ENCODE peak calls at places on chromosome 17, in six cellular contexts. One of them, this sample, is unnamed.

GRCh38 chr17:43068570-43069367 is 43.7 kb downstream of the RND2 start:
- DNase-seq in A549: no peak
- DNase-seq in heart left ventricle: no peak
- DNase-seq in mesothelial cell of epicardium: no peak
- DNase-seq in ovary: no peak
- DNase-seq in HL-60: no peak
- DNase-seq in this sample: no peak

GRCh38 chr17:56679148-56679766 is 85.8 kb downstream of the NOG start:
- DNase-seq in A549: peak
- DNase-seq in heart left ventricle: no peak
- DNase-seq in mesothelial cell of epicardium: no peak
- DNase-seq in ovary: no peak
- DNase-seq in HL-60: peak
- DNase-seq in this sample: no peak

GRCh38 chr17:82737981-82738877 is 2.8 kb downstream of the FN3K start:
- DNase-seq in A549: no peak
- DNase-seq in heart left ventricle: peak
- DNase-seq in mesothelial cell of epicardium: no peak
- DNase-seq in ovary: peak
- DNase-seq in HL-60: no peak
- DNase-seq in this sample: no peak

GRCh38 chr17:5097101-5097834 is 14.4 kb downstream of the ZNF232 start:
- DNase-seq in A549: no peak
- DNase-seq in heart left ventricle: peak
- DNase-seq in mesothelial cell of epicardium: no peak
- DNase-seq in ovary: peak
- DNase-seq in HL-60: no peak
- DNase-seq in this sample: no peak

GRCh38 chr17:50681260-50682200 is 26.2 kb downstream of the ANKRD40 start:
- DNase-seq in A549: peak
- DNase-seq in heart left ventricle: peak
- DNase-seq in mesothelial cell of epicardium: no peak
- DNase-seq in ovary: no peak
- DNase-seq in HL-60: peak
- DNase-seq in this sample: no peak

GRCh38 chr17:74785981-74786360 is 9.8 kb upstream of the NAT9 start:
- DNase-seq in A549: no peak
- DNase-seq in heart left ventricle: no peak
- DNase-seq in mesothelial cell of epicardium: no peak
- DNase-seq in ovary: no peak
- DNase-seq in HL-60: no peak
- DNase-seq in this sample: no peak

GRCh38 chr17:40915199-40915661 is 22.2 kb downstream of the KRT23 start:
- DNase-seq in A549: peak
- DNase-seq in heart left ventricle: no peak
- DNase-seq in mesothelial cell of epicardium: no peak
- DNase-seq in ovary: no peak
- DNase-seq in HL-60: no peak
- DNase-seq in this sample: no peak

GRCh38 chr17:62720126-62720850 is 87.8 kb downstream of the MARCHF10 start:
- DNase-seq in A549: peak
- DNase-seq in heart left ventricle: peak
- DNase-seq in mesothelial cell of epicardium: no peak
- DNase-seq in ovary: no peak
- DNase-seq in HL-60: no peak
- DNase-seq in this sample: no peak

GRCh38 chr17:48460055-48460454 is 30.0 kb upstream of the SKAP1 start:
- DNase-seq in A549: no peak
- DNase-seq in heart left ventricle: no peak
- DNase-seq in mesothelial cell of epicardium: no peak
- DNase-seq in ovary: no peak
- DNase-seq in HL-60: no peak
- DNase-seq in this sample: no peak

GRCh38 chr17:75319818-75320691 is 30.8 kb upstream of the SLC25A19 start:
- DNase-seq in A549: no peak
- DNase-seq in heart left ventricle: no peak
- DNase-seq in mesothelial cell of epicardium: no peak
- DNase-seq in ovary: no peak
- DNase-seq in HL-60: no peak
- DNase-seq in this sample: no peak

GRCh38 chr17:73419051-73419450 is 107.2 kb upstream of the CDC42EP4 start:
- DNase-seq in A549: no peak
- DNase-seq in heart left ventricle: no peak
- DNase-seq in mesothelial cell of epicardium: no peak
- DNase-seq in ovary: no peak
- DNase-seq in HL-60: no peak
- DNase-seq in this sample: no peak

GRCh38 chr17:77465358-77466041 is 324.7 kb downstream of the SEC14L1 start:
- DNase-seq in A549: no peak
- DNase-seq in heart left ventricle: peak
- DNase-seq in mesothelial cell of epicardium: no peak
- DNase-seq in ovary: no peak
- DNase-seq in HL-60: peak
- DNase-seq in this sample: no peak

GRCh38 chr17:30244853-30245385 is 9.4 kb upstream of the SLC6A4 start:
- DNase-seq in A549: no peak
- DNase-seq in heart left ventricle: no peak
- DNase-seq in mesothelial cell of epicardium: no peak
- DNase-seq in ovary: no peak
- DNase-seq in HL-60: no peak
- DNase-seq in this sample: no peak

GRCh38 chr17:80893604-80894438 is 97.8 kb upstream of the CHMP6 start:
- DNase-seq in A549: no peak
- DNase-seq in heart left ventricle: no peak
- DNase-seq in mesothelial cell of epicardium: no peak
- DNase-seq in ovary: no peak
- DNase-seq in HL-60: no peak
- DNase-seq in this sample: no peak

GRCh38 chr17:51491416-51491815 is 231.1 kb downstream of the UTP18 start:
- DNase-seq in A549: no peak
- DNase-seq in heart left ventricle: no peak
- DNase-seq in mesothelial cell of epicardium: no peak
- DNase-seq in ovary: no peak
- DNase-seq in HL-60: no peak
- DNase-seq in this sample: no peak

GRCh38 chr17:19376799-19377198 is 1.5 kb upstream of the MAPK7 start:
- DNase-seq in A549: no peak
- DNase-seq in heart left ventricle: no peak
- DNase-seq in mesothelial cell of epicardium: no peak
- DNase-seq in ovary: no peak
- DNase-seq in HL-60: no peak
- DNase-seq in this sample: no peak

GRCh38 chr17:19380551-19381284 is 2.4 kb downstream of the MAPK7 start:
- DNase-seq in A549: no peak
- DNase-seq in heart left ventricle: no peak
- DNase-seq in mesothelial cell of epicardium: no peak
- DNase-seq in ovary: no peak
- DNase-seq in HL-60: no peak
- DNase-seq in this sample: no peak

GRCh38 chr17:19378416-19379293 is at the start of gene MAPK7:
- DNase-seq in A549: no peak
- DNase-seq in heart left ventricle: peak
- DNase-seq in mesothelial cell of epicardium: no peak
- DNase-seq in ovary: no peak
- DNase-seq in HL-60: no peak
- DNase-seq in this sample: no peak

GRCh38 chr17:19379306-19380075 is 1.2 kb downstream of the MAPK7 start:
- DNase-seq in A549: no peak
- DNase-seq in heart left ventricle: no peak
- DNase-seq in mesothelial cell of epicardium: no peak
- DNase-seq in ovary: no peak
- DNase-seq in HL-60: no peak
- DNase-seq in this sample: no peak

DNA sequence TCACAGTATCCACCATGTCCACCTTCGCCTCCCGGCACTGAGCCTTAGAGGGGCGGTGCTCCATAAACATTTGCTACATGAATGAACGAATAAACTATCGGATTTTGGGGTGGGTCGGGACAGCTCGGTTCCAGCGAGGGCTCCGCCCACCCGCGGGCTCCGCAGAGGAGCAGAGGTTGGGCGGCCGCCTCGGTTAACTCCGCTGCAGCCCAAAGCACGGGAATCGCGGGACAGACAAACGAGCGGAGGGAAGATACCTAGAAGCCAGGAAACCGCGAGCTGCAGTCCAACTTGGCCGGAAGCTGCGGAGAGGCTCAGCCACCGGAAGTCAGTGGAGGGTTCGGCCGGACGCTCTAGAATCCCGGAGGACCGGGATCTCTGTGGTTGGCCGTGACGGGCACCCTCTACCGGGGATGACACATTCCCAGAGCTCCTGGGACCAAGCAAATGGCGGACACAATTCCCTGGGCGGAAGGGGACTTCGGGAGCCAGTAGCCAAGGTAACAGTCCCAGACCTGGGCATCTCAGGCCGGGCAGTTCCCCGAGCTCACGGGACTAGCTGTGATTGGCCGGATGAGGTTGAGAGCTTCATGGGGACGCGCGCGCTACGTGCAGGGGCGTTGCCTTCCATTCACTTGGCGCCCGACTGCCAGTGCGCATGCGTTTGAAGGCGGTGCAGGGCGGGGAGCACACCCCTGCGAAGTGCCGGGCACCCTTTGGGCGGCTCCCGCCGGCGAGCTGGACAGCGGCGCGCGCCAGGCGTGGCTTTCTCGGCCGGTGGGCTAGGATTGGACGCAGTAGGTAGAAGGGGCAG is 489 bp upstream of the MAPK7 start:
- DNase-seq in A549: peak
- DNase-seq in heart left ventricle: peak
- DNase-seq in mesothelial cell of epicardium: peak
- DNase-seq in ovary: peak
- DNase-seq in HL-60: peak
- DNase-seq in this sample: peak
- TF ChIP-seq CTCF in A549: no peak
- TF ChIP-seq CTCF in heart left ventricle: no peak
- TF ChIP-seq CTCF in mesothelial cell of epicardium: no peak
- TF ChIP-seq CTCF in ovary: no peak
- TF ChIP-seq CTCF in HL-60: no peak
- TF ChIP-seq CTCF in this sample: no peak

DNA sequence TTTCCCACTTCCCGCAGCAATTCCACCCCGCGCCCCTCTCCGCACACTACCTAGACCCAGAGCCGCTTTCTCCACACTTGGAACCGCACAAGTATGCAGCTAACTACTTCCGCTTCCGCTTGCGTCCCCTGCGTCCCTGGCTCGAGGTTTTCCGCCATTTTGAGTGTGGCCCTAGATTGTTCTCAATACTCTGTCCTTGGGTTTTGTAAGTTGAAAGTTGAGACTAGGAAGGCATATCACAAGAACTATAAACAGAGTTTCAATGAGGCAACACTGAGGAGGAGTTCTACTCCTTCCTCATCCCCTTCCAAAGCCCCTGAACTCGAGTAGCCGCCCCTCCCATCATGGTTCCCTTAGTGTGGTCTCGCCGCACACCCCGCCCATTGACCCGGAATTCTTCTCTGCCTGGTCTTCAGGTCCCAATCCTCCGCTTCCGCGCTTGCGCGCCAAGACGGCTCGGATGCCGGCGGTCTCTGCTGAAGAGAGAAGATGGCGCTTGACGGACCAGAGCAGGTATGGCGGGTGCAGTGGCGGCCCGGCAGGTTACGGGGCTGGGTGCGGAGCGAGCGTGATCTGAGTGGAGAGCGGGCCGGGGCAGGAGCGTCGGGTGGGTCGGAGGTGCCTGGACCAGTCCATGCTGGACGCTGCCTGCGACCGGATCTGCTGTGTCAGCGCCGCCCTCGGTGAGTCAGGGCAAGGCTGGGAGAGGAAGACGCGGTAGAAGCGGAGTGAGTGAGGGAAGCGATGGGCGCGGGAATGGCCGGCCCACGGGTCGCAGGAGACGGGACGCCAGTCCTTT is at the start of the genes FTSJ3 and PSMC5:
- DNase-seq in A549: peak
- DNase-seq in heart left ventricle: peak
- DNase-seq in mesothelial cell of epicardium: peak
- DNase-seq in ovary: peak
- DNase-seq in HL-60: peak
- DNase-seq in this sample: peak
- TF ChIP-seq CTCF in A549: peak
- TF ChIP-seq CTCF in heart left ventricle: peak
- TF ChIP-seq CTCF in mesothelial cell of epicardium: no peak
- TF ChIP-seq CTCF in ovary: no peak
- TF ChIP-seq CTCF in HL-60: peak
- TF ChIP-seq CTCF in this sample: peak

GRCh38 chr17:28643979-28644781 is 778 bp downstream of the BLTP2 start:
- DNase-seq in A549: peak
- DNase-seq in heart left ventricle: no peak
- DNase-seq in mesothelial cell of epicardium: no peak
- DNase-seq in ovary: no peak
- DNase-seq in HL-60: peak
- DNase-seq in this sample: no peak
- TF ChIP-seq CTCF in A549: peak
- TF ChIP-seq CTCF in heart left ventricle: peak
- TF ChIP-seq CTCF in mesothelial cell of epicardium: peak
- TF ChIP-seq CTCF in ovary: no peak
- TF ChIP-seq CTCF in HL-60: peak
- TF ChIP-seq CTCF in this sample: peak

GRCh38 chr17:18044609-18045008 is 5.4 kb downstream of the GID4 start:
- DNase-seq in A549: no peak
- DNase-seq in heart left ventricle: no peak
- DNase-seq in mesothelial cell of epicardium: no peak
- DNase-seq in ovary: no peak
- DNase-seq in HL-60: no peak
- DNase-seq in this sample: no peak

GRCh38 chr17:18042969-18043368 is 3.8 kb downstream of the GID4 start:
- DNase-seq in A549: no peak
- DNase-seq in heart left ventricle: no peak
- DNase-seq in mesothelial cell of epicardium: no peak
- DNase-seq in ovary: no peak
- DNase-seq in HL-60: no peak
- DNase-seq in this sample: no peak

GRCh38 chr17:18045691-18046090 is 6.5 kb downstream of the GID4 start:
- DNase-seq in A549: no peak
- DNase-seq in heart left ventricle: no peak
- DNase-seq in mesothelial cell of epicardium: no peak
- DNase-seq in ovary: no peak
- DNase-seq in HL-60: no peak
- DNase-seq in this sample: no peak

GRCh38 chr17:18041776-18042175 is 2.6 kb downstream of the GID4 start:
- DNase-seq in A549: no peak
- DNase-seq in heart left ventricle: no peak
- DNase-seq in mesothelial cell of epicardium: no peak
- DNase-seq in ovary: no peak
- DNase-seq in HL-60: no peak
- DNase-seq in this sample: no peak

DNA sequence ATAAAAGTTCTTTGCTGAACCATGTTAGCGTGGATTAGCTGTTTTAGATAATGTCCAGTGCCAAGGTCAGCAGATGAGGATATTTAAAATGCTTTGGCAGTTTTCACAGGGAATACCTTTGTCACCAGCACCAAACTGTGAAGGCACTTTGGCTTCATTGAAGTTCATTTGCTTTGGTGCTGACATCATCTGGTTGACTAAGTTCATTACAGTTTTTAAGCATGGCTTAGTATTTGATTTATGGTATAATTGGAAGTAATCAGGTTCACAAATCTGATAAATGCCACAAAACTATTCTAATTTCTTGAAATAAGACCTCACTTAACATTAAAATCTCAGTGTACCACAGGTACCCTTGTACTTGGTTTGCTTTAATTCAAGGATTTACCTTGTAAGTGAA is 4.3 kb downstream of the GID4 start:
- DNase-seq in A549: no peak
- DNase-seq in heart left ventricle: no peak
- DNase-seq in mesothelial cell of epicardium: no peak
- DNase-seq in ovary: no peak
- DNase-seq in HL-60: no peak
- DNase-seq in this sample: no peak
- TF ChIP-seq CTCF in A549: peak
- TF ChIP-seq CTCF in heart left ventricle: no peak
- TF ChIP-seq CTCF in mesothelial cell of epicardium: peak
- TF ChIP-seq CTCF in ovary: no peak
- TF ChIP-seq CTCF in HL-60: no peak
- TF ChIP-seq CTCF in this sample: peak

GRCh38 chr17:58219007-58219788 is at the start of gene MKS1:
- DNase-seq in A549: peak
- DNase-seq in heart left ventricle: peak
- DNase-seq in mesothelial cell of epicardium: peak
- DNase-seq in ovary: peak
- DNase-seq in HL-60: peak
- DNase-seq in this sample: peak
- TF ChIP-seq CTCF in A549: peak
- TF ChIP-seq CTCF in heart left ventricle: peak
- TF ChIP-seq CTCF in mesothelial cell of epicardium: peak
- TF ChIP-seq CTCF in ovary: peak
- TF ChIP-seq CTCF in HL-60: peak
- TF ChIP-seq CTCF in this sample: peak